ENCODE peak calls at places on chromosome 6, in six cellular contexts. One of them, this sample, is unnamed.

GRCh38 chr6:6515691-6516607 is 72.6 kb upstream of the LY86 start:
- DNase-seq in DMS53: no peak
- DNase-seq in thoracic aorta: no peak
- DNase-seq in NCI-H2081: no peak
- DNase-seq in HEK293T: no peak
- DNase-seq in left ventricle myocardium inferior: no peak
- DNase-seq in this sample: no peak

GRCh38 chr6:84836366-84836765 is 72.0 kb upstream of the TBX18 start:
- DNase-seq in left ventricle myocardium inferior: no peak
- DNase-seq in thoracic aorta: no peak
- DNase-seq in DMS53: no peak
- DNase-seq in NCI-H2081: no peak
- DNase-seq in HEK293T: no peak
- DNase-seq in this sample: no peak

GRCh38 chr6:148273962-148274752 is 68.5 kb upstream of the SASH1 start:
- DNase-seq in HEK293T: no peak
- DNase-seq in NCI-H2081: no peak
- DNase-seq in DMS53: no peak
- DNase-seq in left ventricle myocardium inferior: no peak
- DNase-seq in thoracic aorta: no peak
- DNase-seq in this sample: no peak

GRCh38 chr6:24078200-24078599 is 47.8 kb upstream of the NRSN1 start:
- DNase-seq in DMS53: peak; percentile 30
- DNase-seq in NCI-H2081: no peak
- DNase-seq in left ventricle myocardium inferior: no peak
- DNase-seq in HEK293T: no peak
- DNase-seq in thoracic aorta: no peak
- DNase-seq in this sample: no peak

GRCh38 chr6:98657764-98658163 is 176.6 kb upstream of the POU3F2 start:
- DNase-seq in DMS53: peak; percentile 21
- DNase-seq in thoracic aorta: no peak
- DNase-seq in NCI-H2081: no peak
- DNase-seq in left ventricle myocardium inferior: no peak
- DNase-seq in HEK293T: no peak
- DNase-seq in this sample: peak; percentile 9

GRCh38 chr6:154403803-154404202 is 47.2 kb upstream of the IPCEF1 start:
- DNase-seq in NCI-H2081: no peak
- DNase-seq in HEK293T: no peak
- DNase-seq in DMS53: peak; percentile 27
- DNase-seq in thoracic aorta: no peak
- DNase-seq in left ventricle myocardium inferior: no peak
- DNase-seq in this sample: no peak

GRCh38 chr6:38415231-38416005 is 224.3 kb downstream of the BTBD9 start:
- DNase-seq in left ventricle myocardium inferior: no peak
- DNase-seq in HEK293T: no peak
- DNase-seq in NCI-H2081: no peak
- DNase-seq in DMS53: no peak
- DNase-seq in thoracic aorta: no peak
- DNase-seq in this sample: no peak

GRCh38 chr6:15754035-15754705 is 91.3 kb upstream of the DTNBP1 start:
- DNase-seq in DMS53: peak; percentile 58
- DNase-seq in thoracic aorta: no peak
- DNase-seq in HEK293T: no peak
- DNase-seq in left ventricle myocardium inferior: no peak
- DNase-seq in NCI-H2081: no peak
- DNase-seq in this sample: no peak

GRCh38 chr6:91713911-91714310 is 1127.0 kb upstream of the MAP3K7 start:
- DNase-seq in left ventricle myocardium inferior: no peak
- DNase-seq in DMS53: peak; percentile 9
- DNase-seq in HEK293T: no peak
- DNase-seq in thoracic aorta: no peak
- DNase-seq in NCI-H2081: peak; percentile 30
- DNase-seq in this sample: no peak

GRCh38 chr6:80454197-80454596 is 347.7 kb downstream of the BCKDHB start:
- DNase-seq in NCI-H2081: no peak
- DNase-seq in DMS53: no peak
- DNase-seq in thoracic aorta: no peak
- DNase-seq in left ventricle myocardium inferior: no peak
- DNase-seq in HEK293T: no peak
- DNase-seq in this sample: no peak

GRCh38 chr6:7939186-7939863 is 28.7 kb upstream of the TXNDC5 start:
- DNase-seq in NCI-H2081: no peak
- DNase-seq in HEK293T: no peak
- DNase-seq in DMS53: peak; percentile 76
- DNase-seq in left ventricle myocardium inferior: no peak
- DNase-seq in thoracic aorta: no peak
- DNase-seq in this sample: no peak

GRCh38 chr6:4781967-4782537 is 5.8 kb downstream of the CDYL start:
- DNase-seq in left ventricle myocardium inferior: no peak
- DNase-seq in HEK293T: no peak
- DNase-seq in thoracic aorta: no peak
- DNase-seq in NCI-H2081: no peak
- DNase-seq in DMS53: no peak
- DNase-seq in this sample: no peak

GRCh38 chr6:150368762-150369161 is at the start of gene IYD:
- DNase-seq in HEK293T: no peak
- DNase-seq in left ventricle myocardium inferior: no peak
- DNase-seq in DMS53: peak; percentile 38
- DNase-seq in NCI-H2081: no peak
- DNase-seq in thoracic aorta: no peak
- DNase-seq in this sample: peak; percentile 9

GRCh38 chr6:30322527-30323501 is 3.9 kb upstream of the TRIM39 start:
- DNase-seq in thoracic aorta: no peak
- DNase-seq in left ventricle myocardium inferior: no peak
- DNase-seq in HEK293T: no peak
- DNase-seq in DMS53: no peak
- DNase-seq in NCI-H2081: no peak
- DNase-seq in this sample: no peak

GRCh38 chr6:119166024-119166782 is 87.7 kb upstream of the FAM184A start:
- DNase-seq in HEK293T: no peak
- DNase-seq in NCI-H2081: no peak
- DNase-seq in DMS53: no peak
- DNase-seq in left ventricle myocardium inferior: no peak
- DNase-seq in thoracic aorta: no peak
- DNase-seq in this sample: no peak

GRCh38 chr6:127586372-127586771 is 9.4 kb downstream of the C6orf58 start:
- DNase-seq in left ventricle myocardium inferior: no peak
- DNase-seq in DMS53: peak; percentile 11
- DNase-seq in NCI-H2081: no peak
- DNase-seq in thoracic aorta: no peak
- DNase-seq in HEK293T: no peak
- DNase-seq in this sample: no peak

GRCh38 chr6:105135907-105136432 is 43.8 kb downstream of the POPDC3 start:
- DNase-seq in DMS53: peak; percentile 13
- DNase-seq in left ventricle myocardium inferior: no peak
- DNase-seq in NCI-H2081: no peak
- DNase-seq in HEK293T: no peak
- DNase-seq in thoracic aorta: no peak
- DNase-seq in this sample: no peak

GRCh38 chr6:170273191-170273590 is 17.7 kb downstream of the DLL1 start:
- DNase-seq in DMS53: no peak
- DNase-seq in HEK293T: no peak
- DNase-seq in NCI-H2081: no peak
- DNase-seq in thoracic aorta: no peak
- DNase-seq in left ventricle myocardium inferior: no peak
- DNase-seq in this sample: no peak

GRCh38 chr6:141309295-141309694 is 823.4 kb upstream of the GJE1 start:
- DNase-seq in thoracic aorta: no peak
- DNase-seq in HEK293T: no peak
- DNase-seq in DMS53: peak; percentile 45
- DNase-seq in NCI-H2081: no peak
- DNase-seq in left ventricle myocardium inferior: no peak
- DNase-seq in this sample: no peak

GRCh38 chr6:138157986-138158638 is 3.6 kb upstream of the ARFGEF3 start:
- DNase-seq in NCI-H2081: no peak
- DNase-seq in thoracic aorta: no peak
- DNase-seq in HEK293T: no peak
- DNase-seq in DMS53: peak; percentile 85
- DNase-seq in left ventricle myocardium inferior: no peak
- DNase-seq in this sample: no peak

GRCh38 chr6:5099537-5099936 is 14.4 kb downstream of the PPP1R3G start:
- DNase-seq in left ventricle myocardium inferior: no peak
- DNase-seq in NCI-H2081: no peak
- DNase-seq in thoracic aorta: no peak
- DNase-seq in DMS53: no peak
- DNase-seq in HEK293T: no peak
- DNase-seq in this sample: peak; percentile 28

GRCh38 chr6:1502041-1502440 is 107.7 kb upstream of the FOXC1 start:
- DNase-seq in left ventricle myocardium inferior: no peak
- DNase-seq in HEK293T: no peak
- DNase-seq in NCI-H2081: no peak
- DNase-seq in DMS53: no peak
- DNase-seq in thoracic aorta: no peak
- DNase-seq in this sample: no peak

GRCh38 chr6:31529329-31530150 is 778 bp downstream of the MCCD1 start:
- DNase-seq in left ventricle myocardium inferior: no peak
- DNase-seq in thoracic aorta: no peak
- DNase-seq in DMS53: peak; percentile 37
- DNase-seq in HEK293T: no peak
- DNase-seq in NCI-H2081: no peak
- DNase-seq in this sample: no peak

GRCh38 chr6:35356391-35356790 is 14.0 kb downstream of the PPARD start:
- DNase-seq in left ventricle myocardium inferior: no peak
- DNase-seq in HEK293T: no peak
- DNase-seq in DMS53: no peak
- DNase-seq in thoracic aorta: no peak
- DNase-seq in NCI-H2081: no peak
- DNase-seq in this sample: no peak

GRCh38 chr6:126905917-126906316 is 212.6 kb upstream of the RSPO3 start:
- DNase-seq in left ventricle myocardium inferior: no peak
- DNase-seq in DMS53: peak; percentile 70
- DNase-seq in HEK293T: peak; percentile 40
- DNase-seq in NCI-H2081: no peak
- DNase-seq in thoracic aorta: no peak
- DNase-seq in this sample: no peak

GRCh38 chr6:17394192-17394611 is 807 bp downstream of the CAP2 start:
- DNase-seq in thoracic aorta: no peak
- DNase-seq in HEK293T: peak; percentile 56
- DNase-seq in left ventricle myocardium inferior: peak; percentile 22
- DNase-seq in NCI-H2081: peak; percentile 10
- DNase-seq in DMS53: peak; percentile 54
- DNase-seq in this sample: peak; percentile 63

GRCh38 chr6:14596410-14596809 is 478.8 kb downstream of the CD83 start:
- DNase-seq in NCI-H2081: no peak
- DNase-seq in thoracic aorta: no peak
- DNase-seq in HEK293T: no peak
- DNase-seq in left ventricle myocardium inferior: no peak
- DNase-seq in DMS53: peak; percentile 24
- DNase-seq in this sample: no peak

GRCh38 chr6:129748212-129748900 is 38.4 kb upstream of the ARHGAP18 start:
- DNase-seq in thoracic aorta: no peak
- DNase-seq in HEK293T: no peak
- DNase-seq in DMS53: peak; percentile 86
- DNase-seq in left ventricle myocardium inferior: no peak
- DNase-seq in NCI-H2081: no peak
- DNase-seq in this sample: no peak